ENCODE peak calls at places on chromosomes 5 and 9, in five cellular contexts. O is lower leg skin, I is B cell, C is Calu3, S is choroid plexus epithelial cell. Y is an unnamed sample.

GRCh38 chr9:116939605-116940004 is 252.5 kb downstream of the TRIM32 start:
- DNase-seq in O (no peak), I (no peak), C (no peak), S (no peak), Y (no peak)

GRCh38 chr5:155700333-155700732 is 626.6 kb upstream of the SGCD start:
- DNase-seq in O (no peak), I (no peak), C (no peak), S (no peak), Y (no peak)

GRCh38 chr5:151094054-151094858 is 13.4 kb upstream of the TNIP1 start:
- DNase-seq in O (no peak), I (peak), C (peak), S (peak), Y (no peak)

GRCh38 chr5:154520861-154521453 is 42.9 kb upstream of the HAND1 start:
- DNase-seq in O (no peak), I (no peak), C (peak), S (peak), Y (no peak)

GRCh38 chr5:73232266-73233041 is 59.5 kb downstream of the TMEM174 start:
- DNase-seq in O (no peak), I (no peak), C (no peak), S (no peak), Y (no peak)

GRCh38 chr9:114380988-114381387 is 6.8 kb downstream of the AKNA start:
- DNase-seq in O (no peak), I (no peak), C (no peak), S (no peak), Y (no peak)

GRCh38 chr9:81477669-81478068 is 211.7 kb downstream of the TLE1 start:
- DNase-seq in O (no peak), I (no peak), C (no peak), S (no peak), Y (no peak)

GRCh38 chr9:116547729-116548426 is 139.2 kb upstream of the TRIM32 start:
- DNase-seq in O (no peak), I (no peak), C (no peak), S (no peak), Y (no peak)

GRCh38 chr5:125043781-125044391 is 297.4 kb upstream of the ZNF608 start:
- DNase-seq in O (peak), I (no peak), C (peak), S (peak), Y (peak)

GRCh38 chr5:74020488-74020887 is 394.5 kb downstream of the ARHGEF28 start:
- DNase-seq in O (no peak), I (no peak), C (no peak), S (no peak), Y (no peak)

GRCh38 chr9:123883634-123884033 is 46.3 kb downstream of the DENND1A start:
- DNase-seq in O (no peak), I (no peak), C (no peak), S (no peak), Y (no peak)

GRCh38 chr9:28471261-28471660 is 898.0 kb upstream of the C9orf72 start:
- DNase-seq in O (no peak), I (no peak), C (no peak), S (no peak), Y (no peak)

GRCh38 chr9:28264368-28264767 is 691.1 kb upstream of the C9orf72 start:
- DNase-seq in O (no peak), I (no peak), C (no peak), S (peak), Y (no peak)

GRCh38 chr5:157328277-157328912 is 62.5 kb downstream of the CYFIP2 start:
- DNase-seq in O (peak), I (peak), C (peak), S (peak), Y (no peak)

GRCh38 chr5:68027519-68027918 is 188.0 kb upstream of the PIK3R1 start:
- DNase-seq in O (no peak), I (no peak), C (no peak), S (peak), Y (no peak)

GRCh38 chr9:102435427-102435826 is 559.7 kb upstream of the CYLC2 start:
- DNase-seq in O (no peak), I (no peak), C (no peak), S (no peak), Y (no peak)

GRCh38 chr9:89359636-89360315 is 41.5 kb downstream of the SECISBP2 start:
- DNase-seq in O (peak), I (no peak), C (no peak), S (no peak), Y (no peak)

GRCh38 chr5:108681079-108681921 is 66.4 kb upstream of the FER start:
- DNase-seq in O (no peak), I (peak), C (peak), S (peak), Y (no peak)

GRCh38 chr5:28404363-28405071 is 1366.1 kb upstream of the CDH9 start:
- DNase-seq in O (no peak), I (no peak), C (no peak), S (no peak), Y (no peak)

GRCh38 chr9:89674667-89675402 is 70.0 kb downstream of the GADD45G start:
- DNase-seq in O (peak), I (no peak), C (no peak), S (no peak), Y (no peak)

GRCh38 chr5:38445374-38446028 is 110.9 kb downstream of the LIFR start:
- DNase-seq in O (peak), I (no peak), C (no peak), S (peak), Y (no peak)

GRCh38 chr5:172452398-172453205 is 1.7 kb downstream of the SH3PXD2B start:
- DNase-seq in O (peak), I (no peak), C (peak), S (peak), Y (no peak)

GRCh38 chr5:172451771-172452197 is 2.5 kb downstream of the SH3PXD2B start:
- DNase-seq in O (peak), I (no peak), C (no peak), S (peak), Y (no peak)

GRCh38 chr5:172454355-172455086 is at the start of gene SH3PXD2B:
- DNase-seq in O (peak), I (peak), C (peak), S (peak), Y (no peak)

GRCh38 chr5:172453986-172454354 is 355 bp downstream of the SH3PXD2B start:
- DNase-seq in O (peak), I (no peak), C (peak), S (no peak), Y (no peak)

GRCh38 chr5:172453206-172453985 is 929 bp downstream of the SH3PXD2B start:
- DNase-seq in O (peak), I (no peak), C (peak), S (peak), Y (no peak)
- TF ChIP-seq CTCF in O (no peak), I (no peak), C (peak), S (peak), Y (peak)

GRCh38 chr5:220008-220407 is 1.9 kb downstream of the SDHA start:
- DNase-seq in O (no peak), I (peak), C (no peak), S (no peak), Y (no peak)

GRCh38 chr5:217860-218456 is at the start of the genes CCDC127 and SDHA:
- DNase-seq in O (peak), I (peak), C (peak), S (peak), Y (peak)

GRCh38 chr5:223791-224190 is 5.7 kb downstream of the SDHA start:
- DNase-seq in O (no peak), I (no peak), C (no peak), S (no peak), Y (no peak)

GRCh38 chr5:218457-219289 is 553 bp downstream of the SDHA start:
- DNase-seq in O (no peak), I (peak), C (peak), S (peak), Y (peak)

DNA sequence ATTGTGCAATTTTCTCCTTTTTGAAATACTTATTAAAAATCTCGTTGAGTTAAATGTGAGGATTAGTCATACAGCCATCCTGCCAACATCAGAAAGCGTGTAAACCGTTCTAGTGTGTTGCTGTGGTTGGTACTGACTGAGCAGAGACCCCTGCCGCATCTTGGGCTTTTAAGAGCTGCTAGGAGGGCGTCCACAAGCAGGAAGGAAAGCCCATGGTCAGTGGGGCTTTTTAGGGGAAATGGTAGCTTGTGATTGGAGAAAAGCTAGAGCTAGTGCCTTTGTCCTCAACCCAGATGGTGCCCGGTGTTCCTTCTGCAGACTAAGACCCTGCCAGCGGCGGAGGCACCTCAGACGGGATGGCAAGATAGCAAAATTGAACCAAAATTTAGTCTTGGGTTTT is 1.4 kb downstream of the SDHA start:
- DNase-seq in O (no peak), I (peak), C (no peak), S (peak), Y (no peak)
- TF ChIP-seq CTCF in O (no peak), I (no peak), C (no peak), S (no peak), Y (no peak)

GRCh38 chr5:78476795-78477194 is 116.4 kb downstream of the SCAMP1 start:
- DNase-seq in O (no peak), I (no peak), C (no peak), S (no peak), Y (no peak)

GRCh38 chr5:78467744-78468357 is 107.4 kb downstream of the SCAMP1 start:
- DNase-seq in O (no peak), I (peak), C (no peak), S (peak), Y (no peak)

GRCh38 chr5:78475370-78475769 is 115.0 kb downstream of the SCAMP1 start:
- DNase-seq in O (no peak), I (no peak), C (no peak), S (no peak), Y (no peak)

GRCh38 chr5:78473747-78474146 is 113.3 kb downstream of the SCAMP1 start:
- DNase-seq in O (no peak), I (no peak), C (no peak), S (no peak), Y (no peak)

DNA sequence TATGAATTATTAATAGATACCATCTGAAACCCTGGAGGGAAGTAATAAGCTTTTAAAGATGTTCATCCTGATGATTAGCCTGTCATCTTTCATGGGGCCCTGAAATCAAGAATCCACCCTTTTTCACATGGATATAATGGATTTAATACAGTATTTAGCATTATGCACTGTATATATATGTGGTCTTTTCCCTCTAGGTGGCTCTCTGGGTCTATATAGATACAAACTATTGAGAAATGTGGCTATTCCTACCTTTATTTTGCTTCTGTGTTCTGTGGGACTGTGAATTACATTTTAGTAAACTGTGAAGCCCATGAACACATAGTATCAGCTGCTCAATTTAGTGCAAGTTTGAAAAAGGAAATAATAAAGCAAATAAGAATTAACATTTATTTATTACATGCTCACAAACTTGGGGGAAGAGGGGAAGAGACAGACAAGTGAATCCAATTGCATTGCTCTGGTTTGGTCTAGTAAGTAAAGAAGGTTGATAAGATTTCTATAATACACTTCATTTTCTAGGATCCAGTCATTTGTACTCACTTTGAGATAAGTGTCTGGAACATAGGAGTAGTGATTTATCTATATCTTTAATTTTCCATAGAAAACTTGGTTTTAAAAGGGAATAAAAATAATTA is 112.2 kb downstream of the SCAMP1 start:
- DNase-seq in O (no peak), I (no peak), C (no peak), S (peak), Y (no peak)
- TF ChIP-seq CTCF in O (no peak), I (peak), C (peak), S (peak), Y (peak)

DNA sequence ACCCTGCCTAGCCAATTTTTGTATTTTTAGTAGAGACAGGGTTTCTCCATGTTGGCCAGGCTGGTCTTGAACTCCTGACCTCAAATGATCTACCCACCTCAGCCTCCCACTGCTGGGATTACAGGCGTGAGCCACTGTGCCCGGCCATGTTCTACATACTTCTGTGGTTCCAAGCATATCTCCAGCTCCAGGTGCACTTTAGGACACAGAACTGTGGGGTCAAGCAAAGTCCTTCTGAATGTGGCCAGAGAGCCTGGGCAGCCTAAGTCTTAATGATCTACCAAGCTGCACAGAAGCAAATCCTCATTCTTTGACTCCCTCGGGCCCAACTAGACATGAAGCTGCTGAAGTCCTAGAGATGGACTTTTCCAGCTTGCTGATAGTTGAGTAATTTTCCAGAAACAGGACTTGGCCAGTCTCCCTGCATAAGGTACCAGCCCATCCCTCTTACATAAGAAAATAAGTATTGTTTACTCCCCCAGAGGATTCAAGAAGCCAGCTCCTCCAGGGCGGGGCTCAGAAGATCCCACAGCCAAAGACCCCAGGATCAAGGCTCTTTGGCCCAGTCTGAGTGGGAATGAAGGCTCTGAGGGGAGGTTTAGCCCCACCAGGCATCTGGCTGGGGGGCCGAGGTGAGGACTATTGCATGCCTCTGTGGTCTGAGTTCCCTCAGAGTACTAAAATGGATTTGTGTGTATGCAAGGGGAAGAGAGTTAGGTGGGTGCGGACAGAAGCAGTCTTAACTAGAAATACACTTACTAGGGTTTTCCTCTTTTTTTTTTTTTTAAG is 8.7 kb downstream of the CLTB start:
- DNase-seq in O (peak), I (no peak), C (no peak), S (no peak), Y (no peak)
- TF ChIP-seq CTCF in O (no peak), I (no peak), C (no peak), S (no peak), Y (no peak)

DNA sequence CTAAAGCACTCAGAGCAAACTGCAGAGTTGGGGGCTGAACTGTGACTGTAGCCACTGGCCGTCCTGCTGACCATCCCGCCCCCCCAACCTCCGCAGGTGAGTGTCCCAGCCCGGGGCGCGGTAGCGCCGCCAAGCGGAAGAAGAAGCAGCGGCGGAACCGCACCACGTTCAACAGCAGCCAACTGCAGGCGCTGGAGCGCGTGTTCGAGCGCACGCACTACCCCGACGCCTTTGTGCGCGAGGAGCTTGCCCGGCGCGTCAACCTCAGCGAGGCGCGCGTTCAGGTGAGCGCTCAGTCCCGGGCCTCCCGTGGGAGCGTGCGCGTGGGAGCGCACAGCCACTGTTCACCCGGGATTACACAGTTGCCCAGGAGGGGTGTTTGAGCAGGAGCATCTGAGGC is 33.7 kb downstream of the PTGES start:
- DNase-seq in O (no peak), I (no peak), C (no peak), S (no peak), Y (no peak)
- TF ChIP-seq CTCF in O (no peak), I (no peak), C (no peak), S (peak), Y (no peak)

GRCh38 chr9:84756156-84756555 is 86.6 kb downstream of the NTRK2 start:
- DNase-seq in O (no peak), I (no peak), C (no peak), S (no peak), Y (no peak)

GRCh38 chr9:84761137-84761808 is 91.7 kb downstream of the NTRK2 start:
- DNase-seq in O (no peak), I (no peak), C (no peak), S (no peak), Y (no peak)

GRCh38 chr9:84755375-84755774 is 85.8 kb downstream of the NTRK2 start:
- DNase-seq in O (no peak), I (no peak), C (no peak), S (no peak), Y (no peak)

GRCh38 chr9:84758817-84759216 is 89.3 kb downstream of the NTRK2 start:
- DNase-seq in O (no peak), I (no peak), C (no peak), S (no peak), Y (no peak)

GRCh38 chr9:84759300-84759750 is 89.8 kb downstream of the NTRK2 start:
- DNase-seq in O (no peak), I (no peak), C (peak), S (no peak), Y (no peak)
- TF ChIP-seq CTCF in O (no peak), I (no peak), C (no peak), S (no peak), Y (no peak)

GRCh38 chr5:168291961-168292782 is 727 bp downstream of the WWC1 start:
- DNase-seq in O (no peak), I (peak), C (peak), S (no peak), Y (no peak)
- TF ChIP-seq CTCF in O (no peak), I (no peak), C (peak), S (peak), Y (no peak)

GRCh38 chr5:59285300-59286017 is 608.1 kb downstream of the PDE4D start:
- DNase-seq in O (no peak), I (no peak), C (no peak), S (no peak), Y (no peak)
- TF ChIP-seq CTCF in O (no peak), I (no peak), C (no peak), S (no peak), Y (no peak)

Y was measured in osteocyte.